ENCODE peak calls at places on chromosomes 16 and 17, in seven cellular contexts. One of them, this sample, is unnamed.

GRCh38 chr16:85349413-85350145 is 237.3 kb upstream of the CIBAR2 start:
- DNase-seq in Peyer's patch: no peak
- DNase-seq in ovary: no peak
- DNase-seq in stomach: no peak
- DNase-seq in endothelial cell of umbilical vein: no peak
- DNase-seq in sigmoid colon: no peak
- DNase-seq in breast epithelium: peak; percentile 69
- DNase-seq in this sample: peak; percentile 33

GRCh38 chr16:22788190-22788530 is 25.8 kb upstream of the HS3ST2 start:
- DNase-seq in endothelial cell of umbilical vein: no peak
- DNase-seq in sigmoid colon: no peak
- DNase-seq in stomach: no peak
- DNase-seq in breast epithelium: no peak
- DNase-seq in ovary: no peak
- DNase-seq in Peyer's patch: no peak
- DNase-seq in this sample: no peak

GRCh38 chr17:2701996-2702741 is 9.4 kb downstream of the CLUH start:
- DNase-seq in stomach: no peak
- DNase-seq in ovary: no peak
- DNase-seq in sigmoid colon: peak; percentile 59
- DNase-seq in breast epithelium: peak; percentile 74
- DNase-seq in endothelial cell of umbilical vein: no peak
- DNase-seq in Peyer's patch: no peak
- DNase-seq in this sample: peak; percentile 10

GRCh38 chr16:85204242-85205010 is 92.2 kb upstream of the CIBAR2 start:
- DNase-seq in sigmoid colon: no peak
- DNase-seq in ovary: no peak
- DNase-seq in endothelial cell of umbilical vein: peak; percentile 76
- DNase-seq in Peyer's patch: no peak
- DNase-seq in stomach: no peak
- DNase-seq in breast epithelium: no peak
- DNase-seq in this sample: no peak

GRCh38 chr16:20915733-20916132 is 15.2 kb downstream of the LYRM1 start:
- DNase-seq in ovary: no peak
- DNase-seq in sigmoid colon: no peak
- DNase-seq in breast epithelium: no peak
- DNase-seq in stomach: no peak
- DNase-seq in endothelial cell of umbilical vein: no peak
- DNase-seq in Peyer's patch: no peak
- DNase-seq in this sample: no peak

GRCh38 chr17:8744086-8744781 is 402 bp downstream of the CCDC42 start:
- DNase-seq in stomach: no peak
- DNase-seq in sigmoid colon: no peak
- DNase-seq in breast epithelium: no peak
- DNase-seq in Peyer's patch: no peak
- DNase-seq in endothelial cell of umbilical vein: no peak
- DNase-seq in ovary: no peak
- DNase-seq in this sample: no peak

GRCh38 chr17:35428229-35428628 is 4.1 kb downstream of the SLFN12 start:
- DNase-seq in Peyer's patch: no peak
- DNase-seq in ovary: no peak
- DNase-seq in sigmoid colon: no peak
- DNase-seq in breast epithelium: no peak
- DNase-seq in stomach: no peak
- DNase-seq in endothelial cell of umbilical vein: no peak
- DNase-seq in this sample: no peak

GRCh38 chr17:1623057-1623456 is 5.6 kb downstream of the SLC43A2 start:
- DNase-seq in sigmoid colon: no peak
- DNase-seq in ovary: no peak
- DNase-seq in stomach: no peak
- DNase-seq in Peyer's patch: no peak
- DNase-seq in breast epithelium: no peak
- DNase-seq in endothelial cell of umbilical vein: no peak
- DNase-seq in this sample: no peak

GRCh38 chr17:49527927-49528651 is 33.0 kb downstream of the NGFR start:
- DNase-seq in endothelial cell of umbilical vein: no peak
- DNase-seq in Peyer's patch: no peak
- DNase-seq in sigmoid colon: no peak
- DNase-seq in ovary: no peak
- DNase-seq in breast epithelium: peak; percentile 27
- DNase-seq in stomach: no peak
- DNase-seq in this sample: no peak

GRCh38 chr16:48350716-48351115 is 34.5 kb downstream of the SIAH1 start:
- DNase-seq in endothelial cell of umbilical vein: no peak
- DNase-seq in sigmoid colon: no peak
- DNase-seq in breast epithelium: no peak
- DNase-seq in stomach: no peak
- DNase-seq in Peyer's patch: no peak
- DNase-seq in ovary: no peak
- DNase-seq in this sample: no peak

GRCh38 chr17:42819939-42820535 is 4.0 kb downstream of the BECN1 start:
- DNase-seq in breast epithelium: no peak
- DNase-seq in endothelial cell of umbilical vein: peak; percentile 60
- DNase-seq in sigmoid colon: no peak
- DNase-seq in stomach: peak; percentile 71
- DNase-seq in ovary: no peak
- DNase-seq in Peyer's patch: peak; percentile 46
- DNase-seq in this sample: no peak

GRCh38 chr17:41785091-41785875 is 1.2 kb downstream of the JUP start:
- DNase-seq in endothelial cell of umbilical vein: peak; percentile 83
- DNase-seq in Peyer's patch: peak; percentile 33
- DNase-seq in sigmoid colon: no peak
- DNase-seq in stomach: no peak
- DNase-seq in ovary: no peak
- DNase-seq in breast epithelium: no peak
- DNase-seq in this sample: peak; percentile 33

GRCh38 chr17:9350083-9350482 is 225.5 kb downstream of the STX8 start:
- DNase-seq in endothelial cell of umbilical vein: no peak
- DNase-seq in sigmoid colon: no peak
- DNase-seq in stomach: no peak
- DNase-seq in breast epithelium: no peak
- DNase-seq in Peyer's patch: no peak
- DNase-seq in ovary: no peak
- DNase-seq in this sample: no peak

GRCh38 chr17:55699178-55699865 is 23.3 kb downstream of the TMEM100 start:
- DNase-seq in sigmoid colon: no peak
- DNase-seq in endothelial cell of umbilical vein: no peak
- DNase-seq in ovary: peak; percentile 27
- DNase-seq in Peyer's patch: no peak
- DNase-seq in breast epithelium: no peak
- DNase-seq in stomach: no peak
- DNase-seq in this sample: no peak

GRCh38 chr17:50183439-50184001 is 17.7 kb downstream of the SGCA start:
- DNase-seq in breast epithelium: no peak
- DNase-seq in endothelial cell of umbilical vein: no peak
- DNase-seq in ovary: no peak
- DNase-seq in stomach: no peak
- DNase-seq in Peyer's patch: no peak
- DNase-seq in sigmoid colon: no peak
- DNase-seq in this sample: no peak

GRCh38 chr16:1964046-1964505 is 550 bp downstream of the RPS2 start:
- DNase-seq in breast epithelium: no peak
- DNase-seq in ovary: peak; percentile 60
- DNase-seq in sigmoid colon: no peak
- DNase-seq in Peyer's patch: peak; percentile 35
- DNase-seq in stomach: no peak
- DNase-seq in endothelial cell of umbilical vein: peak; percentile 39
- DNase-seq in this sample: no peak

GRCh38 chr17:5344914-5345313 is 62.8 kb downstream of the RABEP1 start:
- DNase-seq in stomach: no peak
- DNase-seq in breast epithelium: no peak
- DNase-seq in sigmoid colon: no peak
- DNase-seq in ovary: no peak
- DNase-seq in Peyer's patch: no peak
- DNase-seq in endothelial cell of umbilical vein: no peak
- DNase-seq in this sample: no peak

GRCh38 chr16:77675464-77676324 is 46.6 kb upstream of the NUDT7 start:
- DNase-seq in sigmoid colon: peak; percentile 78
- DNase-seq in endothelial cell of umbilical vein: peak; percentile 75
- DNase-seq in stomach: peak; percentile 69
- DNase-seq in Peyer's patch: peak; percentile 57
- DNase-seq in breast epithelium: no peak
- DNase-seq in ovary: peak; percentile 76
- DNase-seq in this sample: peak; percentile 35

GRCh38 chr17:35127751-35128514 is 6.5 kb downstream of the FNDC8 start:
- DNase-seq in breast epithelium: no peak
- DNase-seq in Peyer's patch: no peak
- DNase-seq in ovary: peak; percentile 25
- DNase-seq in sigmoid colon: peak; percentile 68
- DNase-seq in stomach: no peak
- DNase-seq in endothelial cell of umbilical vein: no peak
- DNase-seq in this sample: no peak

GRCh38 chr16:61083711-61084110 is 952.5 kb downstream of the CDH8 start:
- DNase-seq in ovary: no peak
- DNase-seq in Peyer's patch: no peak
- DNase-seq in stomach: no peak
- DNase-seq in endothelial cell of umbilical vein: no peak
- DNase-seq in breast epithelium: no peak
- DNase-seq in sigmoid colon: no peak
- DNase-seq in this sample: no peak

GRCh38 chr16:87765776-87766484 is at the start of gene KLHDC4:
- DNase-seq in Peyer's patch: peak; percentile 91
- DNase-seq in endothelial cell of umbilical vein: peak; percentile 86
- DNase-seq in breast epithelium: peak; percentile 85
- DNase-seq in stomach: peak; percentile 93
- DNase-seq in sigmoid colon: peak; percentile 94
- DNase-seq in ovary: peak; percentile 88
- DNase-seq in this sample: peak; percentile 83
- TF ChIP-seq POLR2A in Peyer's patch: peak; percentile 68
- TF ChIP-seq POLR2A in endothelial cell of umbilical vein: peak; percentile 87
- TF ChIP-seq POLR2A in breast epithelium: peak; percentile 41
- TF ChIP-seq POLR2A in stomach: peak; percentile 64
- TF ChIP-seq POLR2A in sigmoid colon: peak; percentile 72
- TF ChIP-seq POLR2A in ovary: peak; percentile 74
- TF ChIP-seq POLR2A in this sample: peak; percentile 68

GRCh38 chr16:79571065-79571697 is 29.4 kb downstream of the MAF start:
- DNase-seq in endothelial cell of umbilical vein: no peak
- DNase-seq in stomach: no peak
- DNase-seq in sigmoid colon: no peak
- DNase-seq in breast epithelium: no peak
- DNase-seq in ovary: peak; percentile 50
- DNase-seq in Peyer's patch: no peak
- DNase-seq in this sample: no peak

GRCh38 chr16:79573071-79573470 is 27.5 kb downstream of the MAF start:
- DNase-seq in ovary: no peak
- DNase-seq in sigmoid colon: no peak
- DNase-seq in breast epithelium: no peak
- DNase-seq in stomach: no peak
- DNase-seq in endothelial cell of umbilical vein: no peak
- DNase-seq in Peyer's patch: no peak
- DNase-seq in this sample: no peak

GRCh38 chr16:79573881-79574280 is 26.7 kb downstream of the MAF start:
- DNase-seq in endothelial cell of umbilical vein: no peak
- DNase-seq in sigmoid colon: no peak
- DNase-seq in Peyer's patch: no peak
- DNase-seq in stomach: no peak
- DNase-seq in ovary: no peak
- DNase-seq in breast epithelium: no peak
- DNase-seq in this sample: no peak

DNA sequence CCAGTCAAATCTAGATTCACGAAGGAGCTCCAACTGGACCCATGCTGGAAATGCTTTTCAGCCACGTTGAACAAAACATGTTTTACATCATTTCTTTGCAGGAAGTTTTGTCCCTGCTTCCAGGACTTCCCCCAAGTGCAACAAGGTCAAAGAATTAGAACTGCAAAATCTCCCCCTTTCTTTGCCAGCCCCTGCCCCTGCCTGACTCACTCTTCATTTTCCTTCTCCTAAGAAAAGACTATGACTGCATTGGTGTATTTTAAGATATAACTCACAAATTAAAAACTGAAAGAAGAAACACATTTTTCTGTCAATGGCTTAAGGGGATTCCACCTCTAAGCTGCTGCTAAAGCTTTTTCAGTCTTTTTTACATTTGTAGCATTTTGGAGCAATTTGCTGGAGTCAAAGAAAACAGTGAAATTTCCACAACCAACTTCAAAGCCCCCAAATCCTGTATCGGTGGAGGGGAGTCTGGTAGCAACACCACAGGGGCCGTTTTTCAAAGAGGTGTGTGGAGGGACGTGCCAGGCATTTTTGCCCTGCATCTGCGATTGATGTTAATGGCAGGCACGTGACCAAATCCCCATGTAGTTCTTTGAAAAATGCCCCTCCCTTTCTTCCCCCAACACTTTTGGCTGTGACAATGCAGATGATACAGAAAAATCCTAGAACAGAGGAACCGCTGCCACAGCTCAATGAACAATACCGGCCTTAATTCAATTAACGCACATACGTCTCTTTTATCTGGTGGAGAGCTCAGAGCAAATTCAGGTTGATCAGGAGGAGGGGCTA is 28.6 kb downstream of the MAF start:
- DNase-seq in sigmoid colon: no peak
- DNase-seq in ovary: no peak
- DNase-seq in breast epithelium: no peak
- DNase-seq in Peyer's patch: no peak
- DNase-seq in stomach: no peak
- DNase-seq in endothelial cell of umbilical vein: no peak
- DNase-seq in this sample: no peak
- H3K4me3 ChIP-seq in sigmoid colon: no peak overlapping the region
- H3K4me3 ChIP-seq in ovary: no peak overlapping the region
- H3K4me3 ChIP-seq in breast epithelium: peak overlapping the region; percentile 57
- H3K4me3 ChIP-seq in Peyer's patch: no peak overlapping the region
- H3K4me3 ChIP-seq in stomach: no peak overlapping the region
- H3K4me3 ChIP-seq in endothelial cell of umbilical vein: no peak overlapping the region
- H3K4me3 ChIP-seq in this sample: no peak overlapping the region

DNA sequence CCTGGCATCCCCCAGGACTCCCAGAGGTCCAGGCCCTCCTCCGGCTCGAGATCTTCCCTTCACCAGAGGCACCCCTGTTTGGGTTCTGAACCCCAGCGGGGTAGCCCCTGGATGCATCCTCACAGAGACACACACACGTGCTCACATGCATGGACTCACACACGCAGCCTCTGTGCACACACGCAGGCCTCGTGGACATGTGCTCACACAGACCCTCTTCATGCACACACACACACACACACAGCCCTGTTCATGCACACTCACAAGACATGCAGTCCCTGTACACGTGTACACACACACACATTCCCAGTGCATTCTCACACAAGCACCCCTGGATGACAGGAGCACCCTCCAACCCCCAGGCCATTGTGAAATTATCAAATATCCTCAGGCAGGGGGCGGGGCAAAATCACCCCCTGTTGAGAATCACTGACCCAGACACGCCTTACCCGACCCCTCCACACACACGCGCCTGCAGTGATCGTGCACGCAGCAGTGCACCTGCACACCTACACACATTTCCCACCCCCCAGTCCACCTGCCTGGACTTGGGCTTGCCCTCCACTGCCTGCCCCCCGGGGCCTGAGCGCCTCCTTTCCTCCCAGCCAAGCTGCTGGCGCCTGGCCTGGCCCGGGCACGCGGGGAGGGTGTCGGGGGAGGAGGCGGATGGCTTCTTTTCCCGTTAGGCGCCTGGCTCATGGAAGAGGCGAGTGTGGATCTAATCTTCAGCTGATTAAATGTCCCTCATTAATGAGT is 62.6 kb downstream of the ENGASE start:
- DNase-seq in endothelial cell of umbilical vein: no peak
- DNase-seq in stomach: no peak
- DNase-seq in ovary: no peak
- DNase-seq in Peyer's patch: no peak
- DNase-seq in breast epithelium: no peak
- DNase-seq in sigmoid colon: no peak
- DNase-seq in this sample: no peak
- TF ChIP-seq CTCF in endothelial cell of umbilical vein: no peak
- TF ChIP-seq CTCF in stomach: no peak
- TF ChIP-seq CTCF in ovary: no peak
- TF ChIP-seq CTCF in Peyer's patch: no peak
- TF ChIP-seq CTCF in breast epithelium: no peak
- TF ChIP-seq CTCF in sigmoid colon: no peak
- TF ChIP-seq CTCF in this sample: no peak

GRCh38 chr17:77124192-77124908 is 16.4 kb upstream of the SEC14L1 start:
- DNase-seq in breast epithelium: no peak
- DNase-seq in ovary: no peak
- DNase-seq in stomach: peak; percentile 65
- DNase-seq in sigmoid colon: no peak
- DNase-seq in endothelial cell of umbilical vein: peak; percentile 98
- DNase-seq in Peyer's patch: no peak
- DNase-seq in this sample: peak; percentile 33
- TF ChIP-seq POLR2A in breast epithelium: no peak
- TF ChIP-seq POLR2A in ovary: no peak
- TF ChIP-seq POLR2A in stomach: no peak
- TF ChIP-seq POLR2A in sigmoid colon: no peak
- TF ChIP-seq POLR2A in endothelial cell of umbilical vein: peak; percentile 90
- TF ChIP-seq POLR2A in Peyer's patch: no peak
- TF ChIP-seq POLR2A in this sample: peak; percentile 57